ENCODE peak calls at places on chromosome 4, in five cellular contexts. G, I, F, Y and Q are unnamed samples.

GRCh38 chr4:134862116-134862515 is 660.5 kb upstream of the PABPC4L start:
- DNase-seq in I (no peak), Y (no peak), F (no peak), G (no peak), Q (no peak)

GRCh38 chr4:94451051-94451404 is 714 bp upstream of the PDLIM5 start:
- DNase-seq in Y (no peak), G (no peak), I (no peak), F (no peak), Q (no peak)

GRCh38 chr4:138414202-138414601 is 172.1 kb upstream of the SLC7A11 start:
- DNase-seq in Y (no peak), G (no peak), I (no peak), F (no peak), Q (no peak)

GRCh38 chr4:54784188-54784671 is 126.5 kb downstream of the KIT start:
- DNase-seq in G (no peak), F (peak; percentile 13), I (no peak), Y (no peak), Q (no peak)

GRCh38 chr4:114249561-114250356 is 270.3 kb upstream of the ARSJ start:
- DNase-seq in Y (no peak), G (no peak), I (no peak), F (no peak), Q (no peak)

GRCh38 chr4:4268753-4269152 is 20.7 kb upstream of the TMEM128 start:
- DNase-seq in F (no peak), I (no peak), G (no peak), Y (no peak), Q (no peak)

GRCh38 chr4:190020790-190021717 is 6.0 kb downstream of the FRG2 start:
- DNase-seq in I (peak; percentile 24), Y (no peak), G (peak; percentile 74), F (peak; percentile 50), Q (no peak)

GRCh38 chr4:117783716-117784115 is 250.6 kb upstream of the NDST3 start:
- DNase-seq in G (no peak), F (no peak), Y (no peak), I (no peak), Q (peak; percentile 5)

GRCh38 chr4:145870155-145871020 is 68.2 kb downstream of the ZNF827 start:
- DNase-seq in F (no peak), G (no peak), Y (no peak), I (no peak), Q (no peak)

GRCh38 chr4:105191621-105192210 is 45.0 kb downstream of the TET2 start:
- DNase-seq in Y (peak; percentile 81), F (no peak), I (no peak), G (no peak), Q (peak; percentile 67)

GRCh38 chr4:2432004-2432403 is 13.2 kb downstream of the CFAP99 start:
- DNase-seq in Y (no peak), F (no peak), G (no peak), I (no peak), Q (no peak)

GRCh38 chr4:53916431-53916889 is 147.9 kb downstream of the CHIC2 start:
- DNase-seq in I (no peak), F (no peak), Y (no peak), G (no peak), Q (peak; percentile 23)

GRCh38 chr4:164221631-164222030 is 532.3 kb upstream of the SMIM31 start:
- DNase-seq in Y (no peak), F (no peak), G (no peak), I (no peak), Q (no peak)

GRCh38 chr4:85759392-85759791 is 284.4 kb downstream of the ARHGAP24 start:
- DNase-seq in Y (no peak), I (no peak), G (no peak), F (no peak), Q (no peak)

GRCh38 chr4:103099691-103100392 is at the start of gene BDH2:
- DNase-seq in G (peak; percentile 75), Y (peak; percentile 72), I (peak; percentile 85), F (peak; percentile 69), Q (peak; percentile 93)

GRCh38 chr4:80592950-80593349 is 257.4 kb downstream of the CFAP299 start:
- DNase-seq in Y (no peak), I (no peak), G (no peak), F (no peak), Q (no peak)

GRCh38 chr4:119100640-119101039 is 35.0 kb upstream of the MYOZ2 start:
- DNase-seq in F (no peak), Y (no peak), G (no peak), I (no peak), Q (no peak)

GRCh38 chr4:87492617-87493016 is 36.6 kb downstream of the SPARCL1 start:
- DNase-seq in Y (no peak), G (no peak), F (no peak), I (no peak), Q (peak; percentile 25)

GRCh38 chr4:160319868-160320260 is 1217.0 kb downstream of the RAPGEF2 start:
- DNase-seq in Y (no peak), I (no peak), F (no peak), G (no peak), Q (no peak)

GRCh38 chr4:155758500-155759371 is at the start of gene GUCY1B1:
- DNase-seq in Y (peak; percentile 44), F (peak; percentile 38), G (peak; percentile 76), I (no peak), Q (peak; percentile 95)

GRCh38 chr4:15262396-15262795 is 165.4 kb upstream of the C1QTNF7 start:
- DNase-seq in F (no peak), Y (no peak), G (no peak), I (no peak), Q (no peak)

GRCh38 chr4:177047851-177048174 is 255.1 kb upstream of the VEGFC start:
- DNase-seq in F (no peak), I (no peak), Y (no peak), G (no peak), Q (no peak)

GRCh38 chr4:82422616-82423015 is 7.6 kb downstream of the HNRNPDL start:
- DNase-seq in F (no peak), G (no peak), Y (no peak), I (no peak), Q (no peak)

GRCh38 chr4:142473960-142474338 is 372.2 kb downstream of the INPP4B start:
- DNase-seq in G (no peak), F (no peak), I (no peak), Y (no peak), Q (no peak)

GRCh38 chr4:173243321-173243720 is 74.7 kb downstream of the GALNT7 start:
- DNase-seq in F (no peak), G (peak; percentile 9), Y (no peak), I (no peak), Q (no peak)

GRCh38 chr4:73589887-73590801 is 30.1 kb downstream of the RASSF6 start:
- DNase-seq in G (no peak), I (no peak), Y (peak; percentile 94), F (no peak), Q (no peak)

DNA sequence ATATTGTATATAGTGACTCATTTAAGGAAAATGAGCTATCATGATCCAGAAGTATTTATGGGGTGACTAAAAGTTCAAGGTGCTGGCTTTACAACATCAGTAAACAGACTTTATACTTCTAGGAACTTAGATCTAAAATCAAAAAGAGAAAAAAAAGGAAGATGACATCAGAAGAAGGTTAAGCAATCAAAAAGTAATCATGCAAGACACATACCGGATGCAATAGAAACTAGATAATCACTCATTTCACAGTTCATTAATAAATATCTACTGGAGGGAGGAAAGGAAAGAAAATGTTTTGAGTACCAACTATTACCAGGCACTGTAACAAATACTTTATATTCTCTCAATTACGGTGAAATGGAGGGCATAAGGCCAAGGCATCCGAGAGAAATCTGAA is 276.4 kb downstream of the SPRY1 start:
- DNase-seq in Y (no peak), F (no peak), G (no peak), I (no peak), Q (no peak)
- TF ChIP-seq MYC in Y (no peak), F (no peak), G (no peak), I (no peak), Q (no peak)

GRCh38 chr4:100984901-100985300 is 362.4 kb downstream of the PPP3CA start:
- DNase-seq in Y (no peak), G (no peak), F (no peak), I (no peak), Q (peak; percentile 17)

GRCh38 chr4:100988876-100989275 is 358.4 kb downstream of the PPP3CA start:
- DNase-seq in G (no peak), I (no peak), F (no peak), Y (no peak), Q (no peak)

GRCh38 chr4:100983426-100983825 is 363.9 kb downstream of the PPP3CA start:
- DNase-seq in F (no peak), I (no peak), G (no peak), Y (no peak), Q (no peak)

GRCh38 chr4:100985576-100985975 is 361.8 kb downstream of the PPP3CA start:
- DNase-seq in Y (no peak), F (no peak), I (no peak), G (no peak), Q (no peak)

DNA sequence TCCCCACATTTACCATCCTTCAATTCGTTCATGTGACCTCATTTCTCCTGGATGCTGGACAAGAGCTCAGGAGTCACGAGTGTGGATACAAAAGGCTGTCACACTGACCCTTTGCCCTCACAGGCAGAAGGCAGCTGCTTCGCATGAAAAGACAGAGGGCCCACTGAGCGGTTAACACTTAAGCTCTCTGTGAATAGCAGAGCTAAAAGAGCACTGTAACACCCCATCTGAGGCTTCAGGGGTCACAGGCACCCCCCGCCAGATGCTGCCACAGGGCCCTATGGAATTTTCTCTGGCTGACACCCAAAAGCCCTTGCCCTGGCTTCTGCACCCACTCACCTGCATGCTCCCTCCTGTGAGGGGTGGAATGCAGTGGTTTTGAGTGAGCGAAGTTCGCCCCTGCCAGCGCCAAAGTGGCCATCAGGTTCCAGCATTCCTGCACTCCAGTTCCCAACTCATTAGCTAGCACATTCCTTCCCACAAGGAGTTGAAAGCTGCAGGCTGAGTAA is 360.9 kb downstream of the PPP3CA start:
- DNase-seq in G (no peak), I (peak; percentile 7), F (no peak), Y (no peak), Q (no peak)
- H3K4me1 ChIP-seq in G (no peaks in the 10 kb centered on the region), I (peaks cover 12% of the 10 kb centered on the region), F (no peaks in the 10 kb centered on the region), Y (no peaks in the 10 kb centered on the region), Q (no peaks in the 10 kb centered on the region)

GRCh38 chr4:6364581-6364980 is 94.9 kb downstream of the WFS1 start:
- DNase-seq in I (no peak), G (no peak), Y (no peak), F (no peak), Q (no peak)
- TF ChIP-seq MYC in I (no peak), G (no peak), Y (no peak), F (no peak), Q (no peak)

GRCh38 chr4:7902101-7902553 is 37.5 kb downstream of the AFAP1 start:
- DNase-seq in Y (no peak), F (no peak), G (no peak), I (no peak), Q (no peak)

GRCh38 chr4:7902826-7903225 is 36.8 kb downstream of the AFAP1 start:
- DNase-seq in F (no peak), Y (no peak), I (no peak), G (no peak), Q (no peak)

GRCh38 chr4:7904108-7904516 is 35.5 kb downstream of the AFAP1 start:
- DNase-seq in F (no peak), Y (no peak), I (no peak), G (no peak), Q (peak; percentile 91)

GRCh38 chr4:7904942-7905341 is 34.7 kb downstream of the AFAP1 start:
- DNase-seq in I (no peak), F (no peak), Y (no peak), G (no peak), Q (no peak)

DNA sequence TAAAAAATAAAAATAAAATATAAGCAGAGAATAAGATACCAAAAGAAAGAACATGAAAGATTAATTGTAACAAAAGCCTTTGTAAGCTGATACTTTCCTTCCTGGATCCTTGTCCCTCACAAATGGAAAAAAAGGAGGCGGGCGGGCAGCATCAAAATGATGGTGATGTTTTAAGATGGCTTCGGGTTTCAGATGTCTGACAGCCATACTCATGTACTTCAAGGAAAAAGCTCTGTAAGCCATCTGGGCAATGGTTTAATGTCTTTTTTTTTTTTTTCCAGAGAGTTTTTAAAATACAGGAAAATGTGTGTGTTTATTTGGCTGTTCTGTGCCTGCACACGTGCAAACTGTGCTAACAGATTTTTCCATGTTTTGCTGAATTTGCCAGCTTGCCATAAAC is 36.0 kb downstream of the AFAP1 start:
- DNase-seq in G (no peak), I (no peak), F (no peak), Y (no peak), Q (no peak)
- H3K4me1 ChIP-seq in G (peaks cover 78% of the 10 kb centered on the region), I (peaks cover 29% of the 10 kb centered on the region), F (no peaks in the 10 kb centered on the region), Y (no peaks in the 10 kb centered on the region), Q (peaks cover 81% of the 10 kb centered on the region)